ENCODE peak calls at places on chromosomes 3 and 15, in seven cellular contexts. X is mesendoderm, I is neuronal stem cell, N is mesenchymal stem cell, U is H9, G is IMR-90, F is trophoblast cell. Z is an unnamed sample.

GRCh38 chr3:11749486-11749885 is 97.2 kb downstream of the TAMM41 start:
- DNase-seq in X (no peak), I (no peak), N (no peak), U (no peak), G (no peak), F (no peak), Z (no peak)

GRCh38 chr15:70806992-70807712 is 43.8 kb upstream of the UACA start:
- DNase-seq in X (no peak), I (no peak), N (no peak), U (no peak), G (peak; percentile 26), F (no peak), Z (no peak)

GRCh38 chr3:119643528-119643927 is 16.9 kb downstream of the POPDC2 start:
- DNase-seq in X (no peak), I (no peak), N (peak; percentile 63), U (no peak), G (peak; percentile 87), F (no peak), Z (no peak)

GRCh38 chr3:36451816-36452215 is 71.5 kb downstream of the STAC start:
- DNase-seq in X (no peak), I (peak; percentile 3), N (no peak), U (no peak), G (no peak), F (no peak), Z (no peak)

GRCh38 chr15:64461577-64462162 is 1.3 kb downstream of the ZNF609 start:
- DNase-seq in X (peak; percentile 90), I (peak; percentile 64), N (no peak), U (peak; percentile 34), G (peak; percentile 27), F (no peak), Z (no peak)

GRCh38 chr3:11077466-11077865 is 76.8 kb upstream of the HRH1 start:
- DNase-seq in X (no peak), I (no peak), N (peak; percentile 22), U (no peak), G (peak; percentile 75), F (no peak), Z (no peak)

GRCh38 chr15:82833283-82833682 is 23.9 kb downstream of the WHAMM start:
- DNase-seq in X (no peak), I (no peak), N (no peak), U (no peak), G (no peak), F (no peak), Z (no peak)

GRCh38 chr3:72338942-72339749 is 509.1 kb downstream of the SHQ1 start:
- DNase-seq in X (no peak), I (no peak), N (peak; percentile 98), U (no peak), G (peak; percentile 97), F (peak; percentile 93), Z (no peak)

GRCh38 chr15:52749250-52749649 is 40.9 kb downstream of the ONECUT1 start:
- DNase-seq in X (peak; percentile 47), I (no peak), N (no peak), U (no peak), G (no peak), F (no peak), Z (peak; percentile 26)

GRCh38 chr3:122689587-122689986 is 8.9 kb downstream of the PARP14 start:
- DNase-seq in X (no peak), I (no peak), N (peak; percentile 84), U (no peak), G (peak; percentile 39), F (no peak), Z (no peak)

GRCh38 chr3:58135712-58136543 is 74.8 kb downstream of the DNASE1L3 start:
- DNase-seq in X (no peak), I (no peak), N (no peak), U (no peak), G (no peak), F (no peak), Z (no peak)

GRCh38 chr3:104916971-104917370 is 449.7 kb upstream of the ALCAM start:
- DNase-seq in X (no peak), I (no peak), N (peak; percentile 12), U (no peak), G (peak; percentile 55), F (no peak), Z (no peak)

GRCh38 chr3:77795013-77795412 is 755.1 kb downstream of the ROBO2 start:
- DNase-seq in X (peak; percentile 86), I (no peak), N (no peak), U (peak; percentile 90), G (no peak), F (no peak), Z (peak; percentile 57)

GRCh38 chr3:171155122-171155700 is 128.7 kb upstream of the SLC2A2 start:
- DNase-seq in X (no peak), I (no peak), N (no peak), U (no peak), G (no peak), F (peak; percentile 5), Z (no peak)

GRCh38 chr15:70479056-70479455 is 284.3 kb downstream of the UACA start:
- DNase-seq in X (no peak), I (no peak), N (no peak), U (no peak), G (no peak), F (no peak), Z (no peak)

GRCh38 chr3:85589145-85589544 is 630.4 kb downstream of the CADM2 start:
- DNase-seq in X (no peak), I (no peak), N (no peak), U (no peak), G (peak; percentile 7), F (no peak), Z (no peak)

GRCh38 chr15:56205061-56205876 is 38.4 kb downstream of the RFX7 start:
- DNase-seq in X (no peak), I (no peak), N (peak; percentile 22), U (no peak), G (peak; percentile 31), F (no peak), Z (no peak)

GRCh38 chr3:8532251-8532831 is 30.7 kb downstream of the LMCD1 start:
- DNase-seq in X (no peak), I (no peak), N (peak; percentile 76), U (no peak), G (peak; percentile 71), F (peak; percentile 31), Z (no peak)

GRCh38 chr3:179181993-179182551 is 33.9 kb downstream of the PIK3CA start:
- DNase-seq in X (peak; percentile 51), I (no peak), N (peak; percentile 59), U (no peak), G (peak; percentile 46), F (no peak), Z (no peak)

GRCh38 chr3:184543848-184544512 is 17.6 kb upstream of the EPHB3 start:
- DNase-seq in X (peak; percentile 95), I (peak; percentile 91), N (peak; percentile 78), U (peak; percentile 89), G (peak; percentile 69), F (peak; percentile 97), Z (no peak)

GRCh38 chr15:73630030-73630429 is 3.2 kb downstream of the NPTN start:
- DNase-seq in X (no peak), I (no peak), N (peak; percentile 32), U (no peak), G (no peak), F (peak; percentile 70), Z (no peak)

GRCh38 chr3:45564172-45564571 is 30.4 kb upstream of the LIMD1 start:
- DNase-seq in X (no peak), I (no peak), N (no peak), U (no peak), G (no peak), F (no peak), Z (no peak)

GRCh38 chr3:4866841-4867240 is 112.4 kb upstream of the BHLHE40 start:
- DNase-seq in X (no peak), I (no peak), N (peak; percentile 77), U (no peak), G (peak; percentile 30), F (no peak), Z (no peak)

GRCh38 chr3:17290894-17291293 is 406.1 kb downstream of the PLCL2 start:
- DNase-seq in X (no peak), I (no peak), N (no peak), U (no peak), G (no peak), F (no peak), Z (no peak)

GRCh38 chr15:74648051-74648622 is 32.5 kb downstream of the CLK3 start:
- DNase-seq in X (no peak), I (no peak), N (no peak), U (no peak), G (no peak), F (peak; percentile 92), Z (no peak)

DNA sequence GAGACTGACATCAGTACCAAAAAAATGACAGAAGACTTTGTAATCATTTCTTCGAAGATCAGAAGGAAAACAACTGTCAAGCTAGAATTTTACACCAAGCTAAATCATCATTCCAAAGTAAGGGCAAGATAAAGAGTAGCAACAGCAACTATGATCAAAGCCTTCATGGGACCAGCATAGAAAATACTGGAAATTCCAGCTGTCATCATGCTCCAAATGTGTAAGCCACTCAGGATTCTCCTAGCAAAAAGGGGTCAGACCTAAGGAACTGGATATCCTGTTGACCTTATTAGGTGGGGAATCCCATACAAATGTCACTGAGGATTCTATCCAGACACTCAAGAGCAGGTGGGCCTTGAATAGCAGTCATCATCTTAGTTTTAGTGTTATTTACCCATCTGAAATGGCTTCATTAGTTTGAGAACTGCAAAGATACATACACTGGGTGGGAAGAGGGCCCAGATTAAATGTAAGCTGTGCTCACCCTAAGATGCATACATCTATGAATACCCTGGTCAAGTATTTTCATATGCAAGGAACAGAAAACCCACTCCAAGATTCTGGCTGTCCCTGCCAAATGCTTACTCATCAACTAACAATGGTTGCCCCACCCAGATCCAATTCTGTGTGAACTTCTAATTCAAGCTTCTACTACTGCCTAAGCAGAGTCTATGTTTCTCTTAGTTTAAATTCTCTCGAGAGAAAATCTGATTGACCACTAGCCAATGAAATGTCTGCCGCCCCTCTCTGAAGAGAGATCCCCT is 33.5 kb downstream of the CLDN18 start:
- DNase-seq in X (no peak), I (no peak), N (peak; percentile 32), U (no peak), G (peak; percentile 93), F (peak; percentile 66), Z (no peak)
- H2AK5ac ChIP-seq in X (no peak overlapping the region), I (no peak overlapping the region), N (no peak overlapping the region), U (no peak overlapping the region), G (peak overlapping the region; percentile 77), F (no peak overlapping the region), Z (no peak overlapping the region)

DNA sequence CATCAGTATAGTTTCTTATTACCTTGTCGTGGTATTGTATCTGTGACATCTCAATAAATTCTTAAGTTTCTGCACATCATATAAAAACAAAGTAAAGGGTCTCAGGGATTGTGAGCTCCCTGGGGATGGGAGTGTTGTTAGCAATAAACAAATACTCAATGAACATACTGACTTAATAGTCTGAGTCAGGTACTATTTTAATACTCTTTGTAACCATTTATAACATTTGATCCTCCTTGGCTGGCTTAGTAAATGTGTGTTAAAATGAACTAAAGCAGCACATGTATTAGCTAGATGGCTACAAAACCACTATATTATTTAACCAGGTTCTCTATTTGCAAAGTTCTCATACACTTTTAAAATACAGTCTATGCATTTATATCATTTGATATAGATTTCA is 1.8 kb downstream of the ICE2 start:
- DNase-seq in X (no peak), I (no peak), N (peak; percentile 29), U (no peak), G (no peak), F (no peak), Z (no peak)
- H2AK5ac ChIP-seq in X (no peak overlapping the region), I (no peak overlapping the region), N (no peak overlapping the region), U (no peak overlapping the region), G (no peak overlapping the region), F (no peak overlapping the region), Z (no peak overlapping the region)

GRCh38 chr3:53170325-53171108 is 9.5 kb downstream of the PRKCD start:
- DNase-seq in X (no peak), I (no peak), N (no peak), U (no peak), G (no peak), F (peak; percentile 18), Z (no peak)
- H2AK5ac ChIP-seq in X (no peak overlapping the region), I (peak overlapping the region; percentile 88), N (no peak overlapping the region), U (no peak overlapping the region), G (no peak overlapping the region), F (no peak overlapping the region), Z (peak overlapping the region; percentile 97)

GRCh38 chr15:48856947-48857346 is 21.0 kb upstream of the EID1 start:
- DNase-seq in X (peak; percentile 82), I (no peak), N (peak; percentile 67), U (peak; percentile 39), G (peak; percentile 69), F (no peak), Z (no peak)
- H2AK5ac ChIP-seq in X (no peak overlapping the region), I (no peak overlapping the region), N (no peak overlapping the region), U (no peak overlapping the region), G (no peak overlapping the region), F (no peak overlapping the region), Z (no peak overlapping the region)